ENCODE peak calls at places on chromosome 1, in six cellular contexts. One of them, this sample, is unnamed.

GRCh38 chr1:37166005-37166404 is 131.7 kb upstream of the GRIK3 start:
- DNase-seq in transverse colon: no peak
- DNase-seq in endothelial cell of umbilical vein: no peak
- DNase-seq in K562: no peak
- DNase-seq in sigmoid colon: no peak
- DNase-seq in spleen: no peak
- DNase-seq in this sample: no peak

GRCh38 chr1:20078711-20079110 is 8.7 kb downstream of the PLA2G5 start:
- DNase-seq in K562: no peak
- DNase-seq in spleen: no peak
- DNase-seq in transverse colon: no peak
- DNase-seq in sigmoid colon: peak
- DNase-seq in endothelial cell of umbilical vein: no peak
- DNase-seq in this sample: no peak

GRCh38 chr1:171160181-171160580 is 24.9 kb upstream of the FMO2 start:
- DNase-seq in endothelial cell of umbilical vein: no peak
- DNase-seq in sigmoid colon: no peak
- DNase-seq in K562: no peak
- DNase-seq in transverse colon: no peak
- DNase-seq in spleen: no peak
- DNase-seq in this sample: no peak

GRCh38 chr1:113701429-113701828 is 57.9 kb downstream of the PHTF1 start:
- DNase-seq in transverse colon: no peak
- DNase-seq in sigmoid colon: no peak
- DNase-seq in spleen: no peak
- DNase-seq in K562: no peak
- DNase-seq in endothelial cell of umbilical vein: peak
- DNase-seq in this sample: no peak

GRCh38 chr1:109631513-109632260 is 12.1 kb downstream of the AMPD2 start:
- DNase-seq in transverse colon: no peak
- DNase-seq in endothelial cell of umbilical vein: no peak
- DNase-seq in spleen: no peak
- DNase-seq in sigmoid colon: no peak
- DNase-seq in K562: no peak
- DNase-seq in this sample: peak

GRCh38 chr1:94803106-94803505 is 17.1 kb upstream of the SLC44A3 start:
- DNase-seq in transverse colon: no peak
- DNase-seq in K562: no peak
- DNase-seq in spleen: no peak
- DNase-seq in sigmoid colon: no peak
- DNase-seq in endothelial cell of umbilical vein: no peak
- DNase-seq in this sample: no peak

GRCh38 chr1:7186382-7187120 is 401.3 kb downstream of the CAMTA1 start:
- DNase-seq in sigmoid colon: no peak
- DNase-seq in spleen: no peak
- DNase-seq in K562: no peak
- DNase-seq in transverse colon: no peak
- DNase-seq in endothelial cell of umbilical vein: no peak
- DNase-seq in this sample: no peak

GRCh38 chr1:168498159-168498609 is 45.6 kb downstream of the XCL2 start:
- DNase-seq in spleen: no peak
- DNase-seq in endothelial cell of umbilical vein: no peak
- DNase-seq in transverse colon: no peak
- DNase-seq in K562: no peak
- DNase-seq in sigmoid colon: peak
- DNase-seq in this sample: no peak

GRCh38 chr1:92961131-92961895 is at the start of gene DIPK1A:
- DNase-seq in K562: peak
- DNase-seq in transverse colon: peak
- DNase-seq in sigmoid colon: peak
- DNase-seq in endothelial cell of umbilical vein: peak
- DNase-seq in spleen: peak
- DNase-seq in this sample: peak

GRCh38 chr1:66943361-66943969 is 18.7 kb downstream of the MIER1 start:
- DNase-seq in endothelial cell of umbilical vein: peak
- DNase-seq in transverse colon: no peak
- DNase-seq in spleen: no peak
- DNase-seq in K562: no peak
- DNase-seq in sigmoid colon: no peak
- DNase-seq in this sample: no peak

GRCh38 chr1:66940968-66941367 is 16.2 kb downstream of the MIER1 start:
- DNase-seq in K562: no peak
- DNase-seq in spleen: no peak
- DNase-seq in endothelial cell of umbilical vein: no peak
- DNase-seq in transverse colon: no peak
- DNase-seq in sigmoid colon: no peak
- DNase-seq in this sample: no peak

GRCh38 chr1:66945316-66945715 is 20.5 kb downstream of the MIER1 start:
- DNase-seq in endothelial cell of umbilical vein: no peak
- DNase-seq in K562: no peak
- DNase-seq in spleen: no peak
- DNase-seq in sigmoid colon: no peak
- DNase-seq in transverse colon: no peak
- DNase-seq in this sample: no peak

GRCh38 chr1:66947267-66947666 is 22.5 kb downstream of the MIER1 start:
- DNase-seq in K562: no peak
- DNase-seq in endothelial cell of umbilical vein: peak
- DNase-seq in spleen: no peak
- DNase-seq in sigmoid colon: no peak
- DNase-seq in transverse colon: no peak
- DNase-seq in this sample: no peak

GRCh38 chr1:66944330-66945274 is 19.8 kb downstream of the MIER1 start:
- DNase-seq in K562: no peak
- DNase-seq in endothelial cell of umbilical vein: peak
- DNase-seq in sigmoid colon: peak
- DNase-seq in spleen: peak
- DNase-seq in transverse colon: peak
- DNase-seq in this sample: no peak
- H3K27ac ChIP-seq in K562: peak
- H3K27ac ChIP-seq in endothelial cell of umbilical vein: peak
- H3K27ac ChIP-seq in sigmoid colon: peak
- H3K27ac ChIP-seq in spleen: peak
- H3K27ac ChIP-seq in transverse colon: peak
- H3K27ac ChIP-seq in this sample: no peak

GRCh38 chr1:163875927-163876320 is 554.2 kb downstream of the NUF2 start:
- DNase-seq in K562: no peak
- DNase-seq in spleen: no peak
- DNase-seq in transverse colon: no peak
- DNase-seq in sigmoid colon: no peak
- DNase-seq in endothelial cell of umbilical vein: no peak
- DNase-seq in this sample: no peak
- TF ChIP-seq POLR2AphosphoS5 in K562: no peak
- TF ChIP-seq POLR2AphosphoS5 in spleen: no peak
- TF ChIP-seq POLR2AphosphoS5 in transverse colon: no peak
- TF ChIP-seq POLR2AphosphoS5 in sigmoid colon: no peak
- TF ChIP-seq POLR2AphosphoS5 in endothelial cell of umbilical vein: no peak
- TF ChIP-seq POLR2AphosphoS5 in this sample: peak

DNA sequence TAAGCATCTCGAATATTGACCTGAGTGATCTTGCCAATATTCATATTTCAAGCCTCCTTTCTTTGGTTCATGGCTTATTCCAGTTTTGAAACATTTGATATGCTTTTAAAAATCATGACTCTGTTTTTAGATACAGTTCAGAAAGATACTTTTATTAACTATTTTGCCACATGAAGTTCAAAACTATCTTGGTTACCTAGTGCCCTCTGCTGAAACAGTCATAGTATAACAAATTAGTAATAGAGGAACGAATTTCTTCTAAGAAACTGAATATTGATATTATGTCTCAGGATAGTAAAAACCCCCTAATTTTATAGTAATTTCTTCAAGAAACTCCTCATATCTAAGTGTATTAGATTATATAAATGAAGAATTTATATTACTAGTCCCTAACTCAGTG is 52.6 kb upstream of the RC3H1 start:
- DNase-seq in K562: no peak
- DNase-seq in transverse colon: no peak
- DNase-seq in sigmoid colon: no peak
- DNase-seq in spleen: no peak
- DNase-seq in endothelial cell of umbilical vein: peak
- DNase-seq in this sample: no peak
- TF ChIP-seq CTCF in K562: peak
- TF ChIP-seq CTCF in transverse colon: peak
- TF ChIP-seq CTCF in sigmoid colon: no peak
- TF ChIP-seq CTCF in spleen: no peak
- TF ChIP-seq CTCF in endothelial cell of umbilical vein: peak
- TF ChIP-seq CTCF in this sample: no peak

GRCh38 chr1:206490643-206491421 is 16.5 kb upstream of the RASSF5 start:
- DNase-seq in sigmoid colon: no peak
- DNase-seq in K562: peak
- DNase-seq in endothelial cell of umbilical vein: no peak
- DNase-seq in transverse colon: no peak
- DNase-seq in spleen: peak
- DNase-seq in this sample: no peak
- H3K27ac ChIP-seq in sigmoid colon: no peak
- H3K27ac ChIP-seq in K562: no peak
- H3K27ac ChIP-seq in endothelial cell of umbilical vein: no peak
- H3K27ac ChIP-seq in transverse colon: no peak
- H3K27ac ChIP-seq in spleen: peak
- H3K27ac ChIP-seq in this sample: no peak

DNA sequence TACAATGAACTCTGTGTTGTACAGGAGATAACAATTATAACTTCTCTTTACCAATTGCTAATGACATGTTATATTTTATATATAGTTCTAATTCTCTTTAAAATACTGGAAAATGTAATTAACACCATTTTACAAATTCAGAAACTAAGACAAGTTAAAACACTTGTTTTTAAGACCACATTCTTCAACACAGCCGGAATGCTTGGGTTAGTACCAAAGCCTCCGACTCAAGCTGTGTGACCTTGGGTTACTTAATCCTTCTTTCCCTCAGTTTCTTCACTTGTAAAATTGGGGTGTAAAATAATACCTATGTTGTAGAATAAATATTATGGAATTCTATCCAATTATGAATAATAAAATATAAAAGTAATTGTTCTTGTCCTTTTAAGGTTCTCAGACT is 378.7 kb downstream of the USH2A start:
- DNase-seq in endothelial cell of umbilical vein: no peak
- DNase-seq in K562: no peak
- DNase-seq in sigmoid colon: no peak
- DNase-seq in transverse colon: no peak
- DNase-seq in spleen: no peak
- DNase-seq in this sample: no peak
- TF ChIP-seq POLR2AphosphoS5 in endothelial cell of umbilical vein: no peak
- TF ChIP-seq POLR2AphosphoS5 in K562: no peak
- TF ChIP-seq POLR2AphosphoS5 in sigmoid colon: no peak
- TF ChIP-seq POLR2AphosphoS5 in transverse colon: no peak
- TF ChIP-seq POLR2AphosphoS5 in spleen: no peak
- TF ChIP-seq POLR2AphosphoS5 in this sample: no peak

GRCh38 chr1:181104790-181105133 is 16.3 kb downstream of the IER5 start:
- DNase-seq in spleen: no peak
- DNase-seq in endothelial cell of umbilical vein: no peak
- DNase-seq in transverse colon: peak
- DNase-seq in sigmoid colon: peak
- DNase-seq in K562: peak
- DNase-seq in this sample: no peak

GRCh38 chr1:181102841-181103240 is 14.3 kb downstream of the IER5 start:
- DNase-seq in spleen: no peak
- DNase-seq in sigmoid colon: no peak
- DNase-seq in endothelial cell of umbilical vein: no peak
- DNase-seq in transverse colon: no peak
- DNase-seq in K562: no peak
- DNase-seq in this sample: no peak

GRCh38 chr1:181103404-181103803 is 14.9 kb downstream of the IER5 start:
- DNase-seq in spleen: no peak
- DNase-seq in endothelial cell of umbilical vein: no peak
- DNase-seq in sigmoid colon: no peak
- DNase-seq in K562: no peak
- DNase-seq in transverse colon: no peak
- DNase-seq in this sample: no peak

GRCh38 chr1:181105134-181106021 is 16.9 kb downstream of the IER5 start:
- DNase-seq in transverse colon: peak
- DNase-seq in K562: peak
- DNase-seq in endothelial cell of umbilical vein: peak
- DNase-seq in sigmoid colon: peak
- DNase-seq in spleen: peak
- DNase-seq in this sample: peak

DNA sequence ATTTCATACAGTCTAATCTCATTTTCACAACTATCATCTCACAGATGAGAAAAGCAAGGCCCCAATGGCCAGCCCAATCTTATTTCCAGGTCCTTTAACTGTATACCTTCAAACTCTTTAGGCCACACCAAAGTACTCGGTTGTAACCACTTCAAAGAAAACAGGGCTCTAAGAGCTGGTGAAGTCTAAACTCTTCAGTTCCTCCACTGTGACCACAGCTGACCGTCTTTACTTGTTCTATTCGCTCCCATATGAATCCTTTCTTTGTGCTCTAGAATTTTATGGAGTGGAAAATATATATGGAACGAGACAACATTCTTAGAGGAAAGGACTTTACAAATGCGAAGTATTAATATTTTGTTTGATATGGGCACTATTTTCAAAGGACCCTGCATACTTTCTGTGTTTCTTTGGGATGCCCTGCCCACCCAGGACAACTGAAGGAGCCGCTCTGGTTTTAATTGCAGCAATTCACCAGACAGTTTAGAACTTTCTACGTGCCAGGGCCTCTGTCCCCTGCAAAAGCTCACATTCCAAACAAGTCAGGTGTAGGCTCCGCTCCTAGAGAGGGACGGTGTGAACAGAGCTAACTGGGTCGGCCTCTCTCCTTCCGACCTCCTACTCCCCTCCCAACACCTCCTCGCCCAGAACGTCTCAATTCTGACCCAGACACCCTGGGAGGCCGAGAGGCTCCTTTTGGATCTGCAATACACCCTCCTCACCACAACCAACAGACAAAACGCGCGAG is 15.7 kb downstream of the IER5 start:
- DNase-seq in K562: no peak
- DNase-seq in endothelial cell of umbilical vein: no peak
- DNase-seq in sigmoid colon: no peak
- DNase-seq in spleen: no peak
- DNase-seq in transverse colon: no peak
- DNase-seq in this sample: no peak
- TF ChIP-seq CTCF in K562: peak
- TF ChIP-seq CTCF in endothelial cell of umbilical vein: no peak
- TF ChIP-seq CTCF in sigmoid colon: no peak
- TF ChIP-seq CTCF in spleen: no peak
- TF ChIP-seq CTCF in transverse colon: peak
- TF ChIP-seq CTCF in this sample: no peak